ENCODE peak calls at places on chromosomes 7 and 10, in six cellular contexts. One of them, this sample, is unnamed.

GRCh38 chr7:28530175-28531142 is 118.1 kb downstream of the CREB5 start:
- DNase-seq in immature natural killer cell: no peak
- DNase-seq in activated naive CD4-positive, alpha-beta T cell treated with anti-CD3 and anti-CD28 coated beads for 36 hours: no peak
- DNase-seq in amygdala: no peak
- DNase-seq in KBM-7: no peak
- DNase-seq in activated CD4-positive, CD25-positive, alpha-beta regulatory T cell treated with anti-CD3 and anti-CD28 coated beads, Interleukin-2, amount 50 U/mL, for 72 hours: no peak
- DNase-seq in this sample: no peak

GRCh38 chr10:83078160-83078559 is 1061.1 kb upstream of the GHITM start:
- DNase-seq in immature natural killer cell: no peak
- DNase-seq in activated naive CD4-positive, alpha-beta T cell treated with anti-CD3 and anti-CD28 coated beads for 36 hours: no peak
- DNase-seq in amygdala: no peak
- DNase-seq in KBM-7: no peak
- DNase-seq in activated CD4-positive, CD25-positive, alpha-beta regulatory T cell treated with anti-CD3 and anti-CD28 coated beads, Interleukin-2, amount 50 U/mL, for 72 hours: no peak
- DNase-seq in this sample: no peak

GRCh38 chr7:105487559-105488218 is 34.4 kb downstream of the PUS7 start:
- DNase-seq in immature natural killer cell: peak
- DNase-seq in activated naive CD4-positive, alpha-beta T cell treated with anti-CD3 and anti-CD28 coated beads for 36 hours: no peak
- DNase-seq in amygdala: no peak
- DNase-seq in KBM-7: peak
- DNase-seq in activated CD4-positive, CD25-positive, alpha-beta regulatory T cell treated with anti-CD3 and anti-CD28 coated beads, Interleukin-2, amount 50 U/mL, for 72 hours: no peak
- DNase-seq in this sample: no peak

GRCh38 chr10:44959243-44960097 is at the start of gene RASSF4:
- DNase-seq in immature natural killer cell: peak
- DNase-seq in activated naive CD4-positive, alpha-beta T cell treated with anti-CD3 and anti-CD28 coated beads for 36 hours: peak
- DNase-seq in amygdala: peak
- DNase-seq in KBM-7: peak
- DNase-seq in activated CD4-positive, CD25-positive, alpha-beta regulatory T cell treated with anti-CD3 and anti-CD28 coated beads, Interleukin-2, amount 50 U/mL, for 72 hours: peak
- DNase-seq in this sample: peak

GRCh38 chr10:11824376-11824775 is 1.2 kb downstream of the PROSER2 start:
- DNase-seq in immature natural killer cell: no peak
- DNase-seq in activated naive CD4-positive, alpha-beta T cell treated with anti-CD3 and anti-CD28 coated beads for 36 hours: no peak
- DNase-seq in amygdala: no peak
- DNase-seq in KBM-7: no peak
- DNase-seq in activated CD4-positive, CD25-positive, alpha-beta regulatory T cell treated with anti-CD3 and anti-CD28 coated beads, Interleukin-2, amount 50 U/mL, for 72 hours: no peak
- DNase-seq in this sample: no peak

GRCh38 chr7:100867796-100868485 is 754 bp downstream of the TRIP6 start:
- DNase-seq in immature natural killer cell: no peak
- DNase-seq in activated naive CD4-positive, alpha-beta T cell treated with anti-CD3 and anti-CD28 coated beads for 36 hours: no peak
- DNase-seq in amygdala: no peak
- DNase-seq in KBM-7: no peak
- DNase-seq in activated CD4-positive, CD25-positive, alpha-beta regulatory T cell treated with anti-CD3 and anti-CD28 coated beads, Interleukin-2, amount 50 U/mL, for 72 hours: no peak
- DNase-seq in this sample: no peak

GRCh38 chr7:157470699-157471098 is 133.9 kb downstream of the DNAJB6 start:
- DNase-seq in immature natural killer cell: no peak
- DNase-seq in activated naive CD4-positive, alpha-beta T cell treated with anti-CD3 and anti-CD28 coated beads for 36 hours: no peak
- DNase-seq in amygdala: no peak
- DNase-seq in KBM-7: no peak
- DNase-seq in activated CD4-positive, CD25-positive, alpha-beta regulatory T cell treated with anti-CD3 and anti-CD28 coated beads, Interleukin-2, amount 50 U/mL, for 72 hours: no peak
- DNase-seq in this sample: no peak

GRCh38 chr7:11261470-11261869 is 287.8 kb downstream of the PHF14 start:
- DNase-seq in immature natural killer cell: no peak
- DNase-seq in activated naive CD4-positive, alpha-beta T cell treated with anti-CD3 and anti-CD28 coated beads for 36 hours: no peak
- DNase-seq in amygdala: no peak
- DNase-seq in KBM-7: no peak
- DNase-seq in activated CD4-positive, CD25-positive, alpha-beta regulatory T cell treated with anti-CD3 and anti-CD28 coated beads, Interleukin-2, amount 50 U/mL, for 72 hours: no peak
- DNase-seq in this sample: no peak

GRCh38 chr7:38506756-38507155 is 124.4 kb downstream of the AMPH start:
- DNase-seq in immature natural killer cell: no peak
- DNase-seq in activated naive CD4-positive, alpha-beta T cell treated with anti-CD3 and anti-CD28 coated beads for 36 hours: no peak
- DNase-seq in amygdala: no peak
- DNase-seq in KBM-7: no peak
- DNase-seq in activated CD4-positive, CD25-positive, alpha-beta regulatory T cell treated with anti-CD3 and anti-CD28 coated beads, Interleukin-2, amount 50 U/mL, for 72 hours: no peak
- DNase-seq in this sample: no peak

GRCh38 chr7:5590596-5591546 is 167.2 kb upstream of the TNRC18 start:
- DNase-seq in immature natural killer cell: no peak
- DNase-seq in activated naive CD4-positive, alpha-beta T cell treated with anti-CD3 and anti-CD28 coated beads for 36 hours: no peak
- DNase-seq in amygdala: no peak
- DNase-seq in KBM-7: no peak
- DNase-seq in activated CD4-positive, CD25-positive, alpha-beta regulatory T cell treated with anti-CD3 and anti-CD28 coated beads, Interleukin-2, amount 50 U/mL, for 72 hours: no peak
- DNase-seq in this sample: no peak

GRCh38 chr7:134916428-134916883 is 69.9 kb upstream of the AGBL3 start:
- DNase-seq in immature natural killer cell: no peak
- DNase-seq in activated naive CD4-positive, alpha-beta T cell treated with anti-CD3 and anti-CD28 coated beads for 36 hours: no peak
- DNase-seq in amygdala: no peak
- DNase-seq in KBM-7: no peak
- DNase-seq in activated CD4-positive, CD25-positive, alpha-beta regulatory T cell treated with anti-CD3 and anti-CD28 coated beads, Interleukin-2, amount 50 U/mL, for 72 hours: no peak
- DNase-seq in this sample: no peak

GRCh38 chr10:69497611-69498390 is 46.5 kb downstream of the TSPAN15 start:
- DNase-seq in immature natural killer cell: no peak
- DNase-seq in activated naive CD4-positive, alpha-beta T cell treated with anti-CD3 and anti-CD28 coated beads for 36 hours: peak
- DNase-seq in amygdala: no peak
- DNase-seq in KBM-7: no peak
- DNase-seq in activated CD4-positive, CD25-positive, alpha-beta regulatory T cell treated with anti-CD3 and anti-CD28 coated beads, Interleukin-2, amount 50 U/mL, for 72 hours: no peak
- DNase-seq in this sample: no peak

GRCh38 chr10:90041585-90041984 is 340.2 kb downstream of the KIF20B start:
- DNase-seq in immature natural killer cell: no peak
- DNase-seq in activated naive CD4-positive, alpha-beta T cell treated with anti-CD3 and anti-CD28 coated beads for 36 hours: no peak
- DNase-seq in amygdala: no peak
- DNase-seq in KBM-7: no peak
- DNase-seq in activated CD4-positive, CD25-positive, alpha-beta regulatory T cell treated with anti-CD3 and anti-CD28 coated beads, Interleukin-2, amount 50 U/mL, for 72 hours: no peak
- DNase-seq in this sample: no peak

GRCh38 chr10:78313636-78314035 is 280.0 kb downstream of the RPS24 start:
- DNase-seq in immature natural killer cell: no peak
- DNase-seq in activated naive CD4-positive, alpha-beta T cell treated with anti-CD3 and anti-CD28 coated beads for 36 hours: no peak
- DNase-seq in amygdala: no peak
- DNase-seq in KBM-7: no peak
- DNase-seq in activated CD4-positive, CD25-positive, alpha-beta regulatory T cell treated with anti-CD3 and anti-CD28 coated beads, Interleukin-2, amount 50 U/mL, for 72 hours: no peak
- DNase-seq in this sample: no peak

GRCh38 chr10:124225468-124226270 is 132.3 kb upstream of the CHST15 start:
- DNase-seq in immature natural killer cell: peak
- DNase-seq in activated naive CD4-positive, alpha-beta T cell treated with anti-CD3 and anti-CD28 coated beads for 36 hours: peak
- DNase-seq in amygdala: no peak
- DNase-seq in KBM-7: no peak
- DNase-seq in activated CD4-positive, CD25-positive, alpha-beta regulatory T cell treated with anti-CD3 and anti-CD28 coated beads, Interleukin-2, amount 50 U/mL, for 72 hours: no peak
- DNase-seq in this sample: no peak

GRCh38 chr7:152145853-152146466 is 120.5 kb downstream of the GALNT11 start:
- DNase-seq in immature natural killer cell: no peak
- DNase-seq in activated naive CD4-positive, alpha-beta T cell treated with anti-CD3 and anti-CD28 coated beads for 36 hours: peak
- DNase-seq in amygdala: no peak
- DNase-seq in KBM-7: peak
- DNase-seq in activated CD4-positive, CD25-positive, alpha-beta regulatory T cell treated with anti-CD3 and anti-CD28 coated beads, Interleukin-2, amount 50 U/mL, for 72 hours: no peak
- DNase-seq in this sample: no peak

GRCh38 chr7:115352375-115352774 is 430.5 kb downstream of the MDFIC start:
- DNase-seq in immature natural killer cell: no peak
- DNase-seq in activated naive CD4-positive, alpha-beta T cell treated with anti-CD3 and anti-CD28 coated beads for 36 hours: no peak
- DNase-seq in amygdala: no peak
- DNase-seq in KBM-7: no peak
- DNase-seq in activated CD4-positive, CD25-positive, alpha-beta regulatory T cell treated with anti-CD3 and anti-CD28 coated beads, Interleukin-2, amount 50 U/mL, for 72 hours: no peak
- DNase-seq in this sample: no peak

GRCh38 chr7:112190120-112190519 is 16.1 kb downstream of the DOCK4 start:
- DNase-seq in immature natural killer cell: no peak
- DNase-seq in activated naive CD4-positive, alpha-beta T cell treated with anti-CD3 and anti-CD28 coated beads for 36 hours: no peak
- DNase-seq in amygdala: no peak
- DNase-seq in KBM-7: no peak
- DNase-seq in activated CD4-positive, CD25-positive, alpha-beta regulatory T cell treated with anti-CD3 and anti-CD28 coated beads, Interleukin-2, amount 50 U/mL, for 72 hours: no peak
- DNase-seq in this sample: no peak

GRCh38 chr10:31096161-31096560 is 64.5 kb upstream of the ZNF438 start:
- DNase-seq in immature natural killer cell: no peak
- DNase-seq in activated naive CD4-positive, alpha-beta T cell treated with anti-CD3 and anti-CD28 coated beads for 36 hours: no peak
- DNase-seq in amygdala: no peak
- DNase-seq in KBM-7: no peak
- DNase-seq in activated CD4-positive, CD25-positive, alpha-beta regulatory T cell treated with anti-CD3 and anti-CD28 coated beads, Interleukin-2, amount 50 U/mL, for 72 hours: no peak
- DNase-seq in this sample: no peak

GRCh38 chr7:154241988-154242387 is 189.8 kb downstream of the DPP6 start:
- DNase-seq in immature natural killer cell: no peak
- DNase-seq in activated naive CD4-positive, alpha-beta T cell treated with anti-CD3 and anti-CD28 coated beads for 36 hours: no peak
- DNase-seq in amygdala: no peak
- DNase-seq in KBM-7: no peak
- DNase-seq in activated CD4-positive, CD25-positive, alpha-beta regulatory T cell treated with anti-CD3 and anti-CD28 coated beads, Interleukin-2, amount 50 U/mL, for 72 hours: no peak
- DNase-seq in this sample: no peak

GRCh38 chr7:73521636-73522080 is 435 bp downstream of the BAZ1B start:
- DNase-seq in immature natural killer cell: no peak
- DNase-seq in activated naive CD4-positive, alpha-beta T cell treated with anti-CD3 and anti-CD28 coated beads for 36 hours: no peak
- DNase-seq in amygdala: no peak
- DNase-seq in KBM-7: no peak
- DNase-seq in activated CD4-positive, CD25-positive, alpha-beta regulatory T cell treated with anti-CD3 and anti-CD28 coated beads, Interleukin-2, amount 50 U/mL, for 72 hours: no peak
- DNase-seq in this sample: no peak

GRCh38 chr7:41855798-41856197 is 152.9 kb upstream of the INHBA start:
- DNase-seq in immature natural killer cell: no peak
- DNase-seq in activated naive CD4-positive, alpha-beta T cell treated with anti-CD3 and anti-CD28 coated beads for 36 hours: no peak
- DNase-seq in amygdala: no peak
- DNase-seq in KBM-7: no peak
- DNase-seq in activated CD4-positive, CD25-positive, alpha-beta regulatory T cell treated with anti-CD3 and anti-CD28 coated beads, Interleukin-2, amount 50 U/mL, for 72 hours: no peak
- DNase-seq in this sample: no peak

GRCh38 chr10:104281694-104282093 is 12.7 kb downstream of the GSTO2 start:
- DNase-seq in immature natural killer cell: no peak
- DNase-seq in activated naive CD4-positive, alpha-beta T cell treated with anti-CD3 and anti-CD28 coated beads for 36 hours: no peak
- DNase-seq in amygdala: no peak
- DNase-seq in KBM-7: no peak
- DNase-seq in activated CD4-positive, CD25-positive, alpha-beta regulatory T cell treated with anti-CD3 and anti-CD28 coated beads, Interleukin-2, amount 50 U/mL, for 72 hours: no peak
- DNase-seq in this sample: no peak

GRCh38 chr10:52248697-52249306 is 65.3 kb upstream of the DKK1 start:
- DNase-seq in immature natural killer cell: no peak
- DNase-seq in activated naive CD4-positive, alpha-beta T cell treated with anti-CD3 and anti-CD28 coated beads for 36 hours: no peak
- DNase-seq in amygdala: no peak
- DNase-seq in KBM-7: no peak
- DNase-seq in activated CD4-positive, CD25-positive, alpha-beta regulatory T cell treated with anti-CD3 and anti-CD28 coated beads, Interleukin-2, amount 50 U/mL, for 72 hours: no peak
- DNase-seq in this sample: no peak

GRCh38 chr7:1950623-1951523 is 280.8 kb downstream of the ELFN1 start:
- DNase-seq in immature natural killer cell: peak
- DNase-seq in activated naive CD4-positive, alpha-beta T cell treated with anti-CD3 and anti-CD28 coated beads for 36 hours: peak
- DNase-seq in amygdala: no peak
- DNase-seq in KBM-7: peak
- DNase-seq in activated CD4-positive, CD25-positive, alpha-beta regulatory T cell treated with anti-CD3 and anti-CD28 coated beads, Interleukin-2, amount 50 U/mL, for 72 hours: no peak
- DNase-seq in this sample: peak

GRCh38 chr10:23293145-23293724 is 51.4 kb downstream of the C10orf67 start:
- DNase-seq in immature natural killer cell: no peak
- DNase-seq in activated naive CD4-positive, alpha-beta T cell treated with anti-CD3 and anti-CD28 coated beads for 36 hours: peak
- DNase-seq in amygdala: no peak
- DNase-seq in KBM-7: peak
- DNase-seq in activated CD4-positive, CD25-positive, alpha-beta regulatory T cell treated with anti-CD3 and anti-CD28 coated beads, Interleukin-2, amount 50 U/mL, for 72 hours: no peak
- DNase-seq in this sample: no peak

GRCh38 chr7:3250725-3251124 is 50.3 kb upstream of the SDK1 start:
- DNase-seq in immature natural killer cell: no peak
- DNase-seq in activated naive CD4-positive, alpha-beta T cell treated with anti-CD3 and anti-CD28 coated beads for 36 hours: peak
- DNase-seq in amygdala: no peak
- DNase-seq in KBM-7: no peak
- DNase-seq in activated CD4-positive, CD25-positive, alpha-beta regulatory T cell treated with anti-CD3 and anti-CD28 coated beads, Interleukin-2, amount 50 U/mL, for 72 hours: no peak
- DNase-seq in this sample: no peak

GRCh38 chr7:47046949-47047348 is 535.0 kb downstream of the TNS3 start:
- DNase-seq in immature natural killer cell: no peak
- DNase-seq in activated naive CD4-positive, alpha-beta T cell treated with anti-CD3 and anti-CD28 coated beads for 36 hours: no peak
- DNase-seq in amygdala: no peak
- DNase-seq in KBM-7: no peak
- DNase-seq in activated CD4-positive, CD25-positive, alpha-beta regulatory T cell treated with anti-CD3 and anti-CD28 coated beads, Interleukin-2, amount 50 U/mL, for 72 hours: no peak
- DNase-seq in this sample: no peak

GRCh38 chr10:95485445-95485844 is 75.7 kb downstream of the SORBS1 start:
- DNase-seq in immature natural killer cell: no peak
- DNase-seq in activated naive CD4-positive, alpha-beta T cell treated with anti-CD3 and anti-CD28 coated beads for 36 hours: no peak
- DNase-seq in amygdala: no peak
- DNase-seq in KBM-7: no peak
- DNase-seq in activated CD4-positive, CD25-positive, alpha-beta regulatory T cell treated with anti-CD3 and anti-CD28 coated beads, Interleukin-2, amount 50 U/mL, for 72 hours: no peak
- DNase-seq in this sample: no peak

GRCh38 chr7:112182749-112183148 is 23.4 kb downstream of the DOCK4 start:
- DNase-seq in immature natural killer cell: no peak
- DNase-seq in activated naive CD4-positive, alpha-beta T cell treated with anti-CD3 and anti-CD28 coated beads for 36 hours: no peak
- DNase-seq in amygdala: peak
- DNase-seq in KBM-7: no peak
- DNase-seq in activated CD4-positive, CD25-positive, alpha-beta regulatory T cell treated with anti-CD3 and anti-CD28 coated beads, Interleukin-2, amount 50 U/mL, for 72 hours: no peak
- DNase-seq in this sample: no peak

GRCh38 chr7:44667190-44667589 is 60.8 kb downstream of the OGDH start:
- DNase-seq in immature natural killer cell: no peak
- DNase-seq in activated naive CD4-positive, alpha-beta T cell treated with anti-CD3 and anti-CD28 coated beads for 36 hours: no peak
- DNase-seq in amygdala: no peak
- DNase-seq in KBM-7: peak
- DNase-seq in activated CD4-positive, CD25-positive, alpha-beta regulatory T cell treated with anti-CD3 and anti-CD28 coated beads, Interleukin-2, amount 50 U/mL, for 72 hours: no peak
- DNase-seq in this sample: no peak

GRCh38 chr7:142381727-142382409 is 124.0 kb upstream of the PRSS58 start:
- DNase-seq in immature natural killer cell: no peak
- DNase-seq in activated naive CD4-positive, alpha-beta T cell treated with anti-CD3 and anti-CD28 coated beads for 36 hours: peak
- DNase-seq in amygdala: no peak
- DNase-seq in KBM-7: no peak
- DNase-seq in activated CD4-positive, CD25-positive, alpha-beta regulatory T cell treated with anti-CD3 and anti-CD28 coated beads, Interleukin-2, amount 50 U/mL, for 72 hours: no peak
- DNase-seq in this sample: no peak

GRCh38 chr7:56083150-56083785 is 9.5 kb downstream of the PHKG1 start:
- DNase-seq in immature natural killer cell: no peak
- DNase-seq in activated naive CD4-positive, alpha-beta T cell treated with anti-CD3 and anti-CD28 coated beads for 36 hours: no peak
- DNase-seq in amygdala: peak
- DNase-seq in KBM-7: no peak
- DNase-seq in activated CD4-positive, CD25-positive, alpha-beta regulatory T cell treated with anti-CD3 and anti-CD28 coated beads, Interleukin-2, amount 50 U/mL, for 72 hours: no peak
- DNase-seq in this sample: no peak

GRCh38 chr10:27345455-27345909 is 104.9 kb upstream of the ACBD5 start:
- DNase-seq in immature natural killer cell: no peak
- DNase-seq in activated naive CD4-positive, alpha-beta T cell treated with anti-CD3 and anti-CD28 coated beads for 36 hours: no peak
- DNase-seq in amygdala: no peak
- DNase-seq in KBM-7: no peak
- DNase-seq in activated CD4-positive, CD25-positive, alpha-beta regulatory T cell treated with anti-CD3 and anti-CD28 coated beads, Interleukin-2, amount 50 U/mL, for 72 hours: no peak
- DNase-seq in this sample: no peak

This sample was measured in CD14-positive monocyte.